ENCODE peak calls at places on chromosomes 16 and 17, in six cellular contexts. One of them, this sample, is unnamed.

GRCh38 chr17:76271669-76272540 is 6.8 kb downstream of the UBALD2 start:
- DNase-seq in Calu3: no peak
- DNase-seq in choroid plexus epithelial cell: no peak
- DNase-seq in esophagus muscularis mucosa: no peak
- DNase-seq in A549: no peak
- DNase-seq in left ventricle myocardium inferior: no peak
- DNase-seq in this sample: no peak

GRCh38 chr17:79983456-79983855 is 52.2 kb downstream of the TBC1D16 start:
- DNase-seq in Calu3: no peak
- DNase-seq in choroid plexus epithelial cell: no peak
- DNase-seq in esophagus muscularis mucosa: no peak
- DNase-seq in A549: no peak
- DNase-seq in left ventricle myocardium inferior: no peak
- DNase-seq in this sample: no peak

GRCh38 chr17:83053021-83053778 is 26.2 kb upstream of the METRNL start:
- DNase-seq in Calu3: no peak
- DNase-seq in choroid plexus epithelial cell: peak
- DNase-seq in esophagus muscularis mucosa: no peak
- DNase-seq in A549: no peak
- DNase-seq in left ventricle myocardium inferior: peak
- DNase-seq in this sample: no peak

GRCh38 chr16:54242199-54242598 is 44.4 kb downstream of the IRX3 start:
- DNase-seq in Calu3: peak
- DNase-seq in choroid plexus epithelial cell: no peak
- DNase-seq in esophagus muscularis mucosa: no peak
- DNase-seq in A549: peak
- DNase-seq in left ventricle myocardium inferior: no peak
- DNase-seq in this sample: no peak

GRCh38 chr16:30527635-30528178 is 1.3 kb upstream of the ZNF768 start:
- DNase-seq in Calu3: no peak
- DNase-seq in choroid plexus epithelial cell: no peak
- DNase-seq in esophagus muscularis mucosa: no peak
- DNase-seq in A549: no peak
- DNase-seq in left ventricle myocardium inferior: no peak
- DNase-seq in this sample: no peak

GRCh38 chr17:44758414-44759095 is at the start of gene ADAM11:
- DNase-seq in Calu3: no peak
- DNase-seq in choroid plexus epithelial cell: no peak
- DNase-seq in esophagus muscularis mucosa: no peak
- DNase-seq in A549: no peak
- DNase-seq in left ventricle myocardium inferior: no peak
- DNase-seq in this sample: no peak

GRCh38 chr17:61219460-61219859 is 180.2 kb upstream of the TBX2 start:
- DNase-seq in Calu3: no peak
- DNase-seq in choroid plexus epithelial cell: peak
- DNase-seq in esophagus muscularis mucosa: no peak
- DNase-seq in A549: no peak
- DNase-seq in left ventricle myocardium inferior: peak
- DNase-seq in this sample: no peak

GRCh38 chr16:52469775-52470174 is 77.2 kb downstream of the TOX3 start:
- DNase-seq in Calu3: peak
- DNase-seq in choroid plexus epithelial cell: peak
- DNase-seq in esophagus muscularis mucosa: no peak
- DNase-seq in A549: peak
- DNase-seq in left ventricle myocardium inferior: no peak
- DNase-seq in this sample: no peak

GRCh38 chr16:55999683-56000082 is 124.5 kb upstream of the CES5A start:
- DNase-seq in Calu3: no peak
- DNase-seq in choroid plexus epithelial cell: no peak
- DNase-seq in esophagus muscularis mucosa: no peak
- DNase-seq in A549: no peak
- DNase-seq in left ventricle myocardium inferior: no peak
- DNase-seq in this sample: no peak

GRCh38 chr16:30722443-30722842 is 23.5 kb downstream of the SRCAP start:
- DNase-seq in Calu3: no peak
- DNase-seq in choroid plexus epithelial cell: no peak
- DNase-seq in esophagus muscularis mucosa: no peak
- DNase-seq in A549: no peak
- DNase-seq in left ventricle myocardium inferior: no peak
- DNase-seq in this sample: no peak

GRCh38 chr17:1711804-1712203 is 1.6 kb upstream of the TLCD2 start:
- DNase-seq in Calu3: no peak
- DNase-seq in choroid plexus epithelial cell: no peak
- DNase-seq in esophagus muscularis mucosa: no peak
- DNase-seq in A549: no peak
- DNase-seq in left ventricle myocardium inferior: no peak
- DNase-seq in this sample: no peak

GRCh38 chr17:30332057-30332542 is 1.8 kb downstream of the TMIGD1 start:
- DNase-seq in Calu3: no peak
- DNase-seq in choroid plexus epithelial cell: peak
- DNase-seq in esophagus muscularis mucosa: no peak
- DNase-seq in A549: peak
- DNase-seq in left ventricle myocardium inferior: no peak
- DNase-seq in this sample: peak

GRCh38 chr16:87235810-87236515 is 81.2 kb downstream of the C16orf95 start:
- DNase-seq in Calu3: no peak
- DNase-seq in choroid plexus epithelial cell: peak
- DNase-seq in esophagus muscularis mucosa: no peak
- DNase-seq in A549: no peak
- DNase-seq in left ventricle myocardium inferior: no peak
- DNase-seq in this sample: no peak

GRCh38 chr16:68715471-68715870 is 21.6 kb upstream of the CDH1 start:
- DNase-seq in Calu3: no peak
- DNase-seq in choroid plexus epithelial cell: peak
- DNase-seq in esophagus muscularis mucosa: no peak
- DNase-seq in A549: peak
- DNase-seq in left ventricle myocardium inferior: no peak
- DNase-seq in this sample: no peak

GRCh38 chr17:32223703-32224102 is 41.9 kb upstream of the RHBDL3 start:
- DNase-seq in Calu3: no peak
- DNase-seq in choroid plexus epithelial cell: no peak
- DNase-seq in esophagus muscularis mucosa: no peak
- DNase-seq in A549: no peak
- DNase-seq in left ventricle myocardium inferior: no peak
- DNase-seq in this sample: no peak

GRCh38 chr17:2030779-2031163 is 818 bp downstream of the DPH1 start:
- DNase-seq in Calu3: peak
- DNase-seq in choroid plexus epithelial cell: no peak
- DNase-seq in esophagus muscularis mucosa: no peak
- DNase-seq in A549: peak
- DNase-seq in left ventricle myocardium inferior: no peak
- DNase-seq in this sample: no peak

GRCh38 chr17:33667052-33667509 is 374.0 kb upstream of the ASIC2 start:
- DNase-seq in Calu3: peak
- DNase-seq in choroid plexus epithelial cell: no peak
- DNase-seq in esophagus muscularis mucosa: no peak
- DNase-seq in A549: peak
- DNase-seq in left ventricle myocardium inferior: no peak
- DNase-seq in this sample: no peak

GRCh38 chr17:42751628-42752027 is 6.8 kb upstream of the EZH1 start:
- DNase-seq in Calu3: no peak
- DNase-seq in choroid plexus epithelial cell: peak
- DNase-seq in esophagus muscularis mucosa: no peak
- DNase-seq in A549: no peak
- DNase-seq in left ventricle myocardium inferior: no peak
- DNase-seq in this sample: no peak

GRCh38 chr17:74368341-74369152 is 1.2 kb downstream of the GPR142 start:
- DNase-seq in Calu3: peak
- DNase-seq in choroid plexus epithelial cell: peak
- DNase-seq in esophagus muscularis mucosa: no peak
- DNase-seq in A549: peak
- DNase-seq in left ventricle myocardium inferior: peak
- DNase-seq in this sample: no peak

GRCh38 chr16:88747588-88748301 is 37.3 kb downstream of the PIEZO1 start:
- DNase-seq in Calu3: peak
- DNase-seq in choroid plexus epithelial cell: no peak
- DNase-seq in esophagus muscularis mucosa: no peak
- DNase-seq in A549: peak
- DNase-seq in left ventricle myocardium inferior: no peak
- DNase-seq in this sample: no peak

GRCh38 chr17:61907361-61907760 is 20.4 kb downstream of the INTS2 start:
- DNase-seq in Calu3: no peak
- DNase-seq in choroid plexus epithelial cell: no peak
- DNase-seq in esophagus muscularis mucosa: no peak
- DNase-seq in A549: no peak
- DNase-seq in left ventricle myocardium inferior: no peak
- DNase-seq in this sample: no peak

GRCh38 chr17:46942441-46943217 is 19.7 kb downstream of the GOSR2 start:
- DNase-seq in Calu3: peak
- DNase-seq in choroid plexus epithelial cell: peak
- DNase-seq in esophagus muscularis mucosa: no peak
- DNase-seq in A549: peak
- DNase-seq in left ventricle myocardium inferior: peak
- DNase-seq in this sample: no peak

GRCh38 chr17:41518789-41519449 is at the start of gene KRT15:
- DNase-seq in Calu3: no peak
- DNase-seq in choroid plexus epithelial cell: peak
- DNase-seq in esophagus muscularis mucosa: no peak
- DNase-seq in A549: no peak
- DNase-seq in left ventricle myocardium inferior: no peak
- DNase-seq in this sample: no peak

GRCh38 chr16:84234656-84235285 is 5.0 kb downstream of the KCNG4 start:
- DNase-seq in Calu3: no peak
- DNase-seq in choroid plexus epithelial cell: no peak
- DNase-seq in esophagus muscularis mucosa: no peak
- DNase-seq in A549: no peak
- DNase-seq in left ventricle myocardium inferior: no peak
- DNase-seq in this sample: no peak

GRCh38 chr16:67336646-67337045 is 10.0 kb downstream of the LRRC36 start:
- DNase-seq in Calu3: no peak
- DNase-seq in choroid plexus epithelial cell: no peak
- DNase-seq in esophagus muscularis mucosa: peak
- DNase-seq in A549: no peak
- DNase-seq in left ventricle myocardium inferior: no peak
- DNase-seq in this sample: no peak

GRCh38 chr16:67342616-67343015 is 16.0 kb downstream of the LRRC36 start:
- DNase-seq in Calu3: no peak
- DNase-seq in choroid plexus epithelial cell: no peak
- DNase-seq in esophagus muscularis mucosa: peak
- DNase-seq in A549: no peak
- DNase-seq in left ventricle myocardium inferior: no peak
- DNase-seq in this sample: no peak

GRCh38 chr16:67336111-67336510 is 9.5 kb downstream of the LRRC36 start:
- DNase-seq in Calu3: no peak
- DNase-seq in choroid plexus epithelial cell: no peak
- DNase-seq in esophagus muscularis mucosa: peak
- DNase-seq in A549: peak
- DNase-seq in left ventricle myocardium inferior: no peak
- DNase-seq in this sample: no peak

GRCh38 chr16:67341250-67341649 is 14.6 kb downstream of the LRRC36 start:
- DNase-seq in Calu3: no peak
- DNase-seq in choroid plexus epithelial cell: no peak
- DNase-seq in esophagus muscularis mucosa: no peak
- DNase-seq in A549: no peak
- DNase-seq in left ventricle myocardium inferior: no peak
- DNase-seq in this sample: no peak

GRCh38 chr16:67339453-67339852 is 12.8 kb downstream of the LRRC36 start:
- DNase-seq in Calu3: no peak
- DNase-seq in choroid plexus epithelial cell: peak
- DNase-seq in esophagus muscularis mucosa: peak
- DNase-seq in A549: peak
- DNase-seq in left ventricle myocardium inferior: no peak
- DNase-seq in this sample: no peak
- TF ChIP-seq CTCF in Calu3: no peak
- TF ChIP-seq CTCF in choroid plexus epithelial cell: peak
- TF ChIP-seq CTCF in esophagus muscularis mucosa: no peak
- TF ChIP-seq CTCF in A549: peak
- TF ChIP-seq CTCF in left ventricle myocardium inferior: peak
- TF ChIP-seq CTCF in this sample: peak

DNA sequence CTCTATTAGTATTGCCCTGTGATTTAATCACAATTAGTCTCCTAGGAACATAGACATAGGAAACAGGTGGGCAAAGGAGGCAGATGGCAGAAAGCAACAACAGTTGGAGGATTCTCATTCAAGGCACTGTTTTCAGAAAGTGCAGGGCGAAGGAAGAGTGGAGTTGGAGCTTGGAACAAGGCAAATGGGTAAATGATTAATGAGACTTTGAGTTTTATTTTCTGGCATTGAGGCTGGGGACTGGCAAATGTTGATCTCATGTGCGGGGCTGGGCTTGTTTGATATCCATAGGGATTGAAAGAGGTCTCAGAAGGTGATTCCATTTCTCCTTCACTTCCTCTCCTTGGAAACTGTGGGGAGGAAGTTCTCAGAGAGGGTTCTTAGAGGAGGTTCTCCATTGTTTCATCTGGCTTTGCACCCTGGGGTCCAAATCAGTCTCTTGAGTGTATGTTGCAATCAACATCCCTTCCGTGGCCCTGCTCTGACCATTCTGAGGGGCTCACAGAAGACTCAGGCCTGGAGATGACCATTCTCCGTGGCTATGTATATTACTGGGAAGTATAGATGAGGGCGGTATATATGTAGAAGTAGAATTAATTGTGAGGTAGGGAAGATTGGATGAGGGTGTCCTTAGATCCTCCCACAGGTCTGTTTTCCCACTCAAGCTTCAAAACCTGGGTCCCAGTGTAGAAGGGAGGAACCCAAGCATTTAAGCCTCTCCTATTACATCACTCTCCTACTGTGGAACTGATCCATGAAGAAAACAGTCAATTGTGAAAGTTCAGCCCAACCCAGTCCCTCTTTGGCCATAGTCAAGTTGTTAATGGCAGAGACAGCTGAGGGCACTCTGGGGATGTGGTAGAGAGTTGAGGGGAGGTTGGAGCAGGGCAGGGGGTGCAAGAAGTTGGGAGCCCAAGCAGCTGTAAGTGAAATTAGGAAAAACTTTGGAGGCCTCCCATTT is 36.5 kb upstream of the SRSF1 start:
- DNase-seq in Calu3: no peak
- DNase-seq in choroid plexus epithelial cell: no peak
- DNase-seq in esophagus muscularis mucosa: no peak
- DNase-seq in A549: no peak
- DNase-seq in left ventricle myocardium inferior: no peak
- DNase-seq in this sample: no peak
- TF ChIP-seq CTCF in Calu3: no peak
- TF ChIP-seq CTCF in choroid plexus epithelial cell: no peak
- TF ChIP-seq CTCF in esophagus muscularis mucosa: no peak
- TF ChIP-seq CTCF in A549: no peak
- TF ChIP-seq CTCF in left ventricle myocardium inferior: no peak
- TF ChIP-seq CTCF in this sample: no peak

GRCh38 chr16:15856901-15857778 is at the start of gene MYH11:
- DNase-seq in Calu3: no peak
- DNase-seq in choroid plexus epithelial cell: no peak
- DNase-seq in esophagus muscularis mucosa: no peak
- DNase-seq in A549: no peak
- DNase-seq in left ventricle myocardium inferior: no peak
- DNase-seq in this sample: no peak
- TF ChIP-seq CTCF in Calu3: no peak
- TF ChIP-seq CTCF in choroid plexus epithelial cell: no peak
- TF ChIP-seq CTCF in esophagus muscularis mucosa: peak
- TF ChIP-seq CTCF in A549: no peak
- TF ChIP-seq CTCF in left ventricle myocardium inferior: no peak
- TF ChIP-seq CTCF in this sample: no peak

GRCh38 chr17:9575381-9576072 is at the start of gene STX8:
- DNase-seq in Calu3: peak
- DNase-seq in choroid plexus epithelial cell: peak
- DNase-seq in esophagus muscularis mucosa: peak
- DNase-seq in A549: peak
- DNase-seq in left ventricle myocardium inferior: peak
- DNase-seq in this sample: peak
- TF ChIP-seq CTCF in Calu3: no peak
- TF ChIP-seq CTCF in choroid plexus epithelial cell: no peak
- TF ChIP-seq CTCF in esophagus muscularis mucosa: peak
- TF ChIP-seq CTCF in A549: no peak
- TF ChIP-seq CTCF in left ventricle myocardium inferior: no peak
- TF ChIP-seq CTCF in this sample: no peak